ENCODE peak calls at places on chromosome 15, in four cellular contexts. J is fibroblast of villous mesenchyme, Z is neural progenitor cell, B is HFFc6. U is an unnamed sample.

GRCh38 chr15:60589253-60589652 is 110.3 kb upstream of the ICE2 start:
- DNase-seq in J (no peak), B (no peak), Z (no peak), U (no peak)

GRCh38 chr15:79922512-79923067 is 25.8 kb upstream of the MTHFS start:
- DNase-seq in B (no peak), J (no peak), Z (no peak), U (no peak)

GRCh38 chr15:26615927-26616302 is 157.0 kb downstream of the GABRB3 start:
- DNase-seq in Z (no peak), J (no peak), B (no peak), U (no peak)

GRCh38 chr15:44501768-44502366 is 35.1 kb upstream of the EIF3J start:
- DNase-seq in J (peak; percentile 66), Z (peak; percentile 19), B (peak; percentile 52), U (peak; percentile 45)

GRCh38 chr15:98160236-98160635 is 199.7 kb downstream of the ARRDC4 start:
- DNase-seq in J (no peak), Z (no peak), B (no peak), U (no peak)

GRCh38 chr15:63374686-63375520 is 6.7 kb downstream of the CA12 start:
- DNase-seq in B (peak; percentile 60), J (peak; percentile 79), Z (no peak), U (no peak)

GRCh38 chr15:101206173-101206572 is 45.7 kb downstream of the CHSY1 start:
- DNase-seq in Z (no peak), B (no peak), J (peak; percentile 87), U (no peak)

GRCh38 chr15:32844118-32844711 is 126.4 kb downstream of the GREM1 start:
- DNase-seq in B (peak; percentile 30), Z (peak; percentile 27), J (peak; percentile 60), U (peak; percentile 33)

GRCh38 chr15:101723874-101724674 is at the start of gene TARS3:
- DNase-seq in J (peak; percentile 90), Z (peak; percentile 97), B (peak; percentile 79), U (peak; percentile 97)

GRCh38 chr15:35874260-35874905 is 328.4 kb upstream of the DPH6 start:
- DNase-seq in J (peak; percentile 62), Z (no peak), B (peak; percentile 60), U (no peak)

GRCh38 chr15:82110144-82110543 is 64.3 kb upstream of the MEX3B start:
- DNase-seq in Z (no peak), J (no peak), B (no peak), U (no peak)

GRCh38 chr15:73991260-73991659 is 835 bp downstream of the STOML1 start:
- DNase-seq in J (peak; percentile 55), B (no peak), Z (peak; percentile 15), U (no peak)

GRCh38 chr15:85592148-85592547 is 202.6 kb downstream of the KLHL25 start:
- DNase-seq in B (peak; percentile 89), J (peak; percentile 80), Z (no peak), U (no peak)

GRCh38 chr15:38843736-38844590 is 279.3 kb upstream of the RASGRP1 start:
- DNase-seq in B (peak; percentile 82), Z (no peak), J (peak; percentile 88), U (no peak)

GRCh38 chr15:101710806-101711205 is 13.5 kb downstream of the TARS3 start:
- DNase-seq in J (peak; percentile 17), B (peak; percentile 49), Z (no peak), U (no peak)

GRCh38 chr15:41862515-41863116 is 24.0 kb downstream of the PLA2G4B start:
- DNase-seq in Z (no peak), B (no peak), J (no peak), U (no peak)

DNA sequence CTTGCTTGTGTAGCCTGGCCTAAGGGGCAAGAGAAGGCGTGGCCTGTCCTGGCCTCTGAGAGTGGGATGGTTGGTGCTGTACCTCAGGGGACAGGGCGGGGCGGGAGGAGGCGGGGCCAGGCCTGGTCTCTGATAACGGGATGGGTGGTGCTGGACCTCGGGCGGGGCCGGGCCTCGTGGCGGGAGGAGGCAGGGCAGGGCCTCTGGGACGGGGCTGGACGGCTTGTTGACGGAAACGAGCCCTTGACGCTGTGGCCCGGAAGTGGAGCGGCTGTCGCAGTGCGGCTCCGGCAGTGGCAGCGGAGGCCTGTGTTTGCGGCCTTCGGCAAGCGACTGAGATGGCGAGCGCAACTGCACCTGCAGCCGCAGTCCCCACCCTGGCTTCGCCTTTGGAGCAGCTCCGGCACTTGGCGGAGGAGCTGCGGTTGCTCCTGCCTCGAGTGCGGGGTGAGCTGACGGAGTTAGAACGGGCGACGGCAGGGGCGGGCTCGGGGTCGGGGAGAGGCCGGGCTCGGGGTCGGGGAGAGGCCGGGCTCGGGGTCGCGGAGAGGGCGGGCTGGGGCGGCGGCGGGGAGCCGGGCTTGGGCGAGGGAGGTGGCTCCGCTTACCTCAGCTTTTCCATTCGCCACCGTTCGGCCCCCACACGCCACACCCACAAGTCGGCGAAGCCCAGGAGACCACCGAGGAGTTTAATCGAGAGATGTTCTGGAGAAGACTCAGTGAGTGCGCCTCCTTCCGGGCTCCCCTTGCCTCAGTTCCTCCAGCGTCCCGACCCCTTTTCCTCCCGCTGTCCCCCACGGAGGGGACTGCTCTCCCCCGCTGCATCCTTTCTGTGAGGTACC is at the start of gene CCNDBP1:
- DNase-seq in B (peak; percentile 85), J (peak; percentile 85), Z (peak; percentile 97), U (peak; percentile 99)
- TF ChIP-seq CTCF in B (peak; percentile 70), J (peak; percentile 52), Z (peak; percentile 62), U (peak; percentile 30)

GRCh38 chr15:52680041-52680391 is 828 bp upstream of the ATOSA start:
- DNase-seq in B (peak; percentile 53), J (peak; percentile 59), Z (no peak), U (no peak)

GRCh38 chr15:52682776-52683175 is 3.6 kb upstream of the ATOSA start:
- DNase-seq in J (no peak), Z (no peak), B (no peak), U (peak; percentile 33)

GRCh38 chr15:52680756-52681155 is 1.6 kb upstream of the ATOSA start:
- DNase-seq in B (no peak), Z (no peak), J (no peak), U (no peak)

GRCh38 chr15:52682200-52682599 is 3.0 kb upstream of the ATOSA start:
- DNase-seq in J (no peak), Z (no peak), B (no peak), U (no peak)

GRCh38 chr15:52681441-52681840 is 2.3 kb upstream of the ATOSA start:
- DNase-seq in J (no peak), Z (no peak), B (no peak), U (no peak)
- TF ChIP-seq CTCF in J (no peak), Z (no peak), B (no peak), U (no peak)

GRCh38 chr15:57446393-57446792 is 70.1 kb downstream of the CGNL1 start:
- DNase-seq in Z (no peak), B (no peak), J (no peak), U (no peak)
- TF ChIP-seq CTCF in Z (no peak), B (no peak), J (no peak), U (no peak)

DNA sequence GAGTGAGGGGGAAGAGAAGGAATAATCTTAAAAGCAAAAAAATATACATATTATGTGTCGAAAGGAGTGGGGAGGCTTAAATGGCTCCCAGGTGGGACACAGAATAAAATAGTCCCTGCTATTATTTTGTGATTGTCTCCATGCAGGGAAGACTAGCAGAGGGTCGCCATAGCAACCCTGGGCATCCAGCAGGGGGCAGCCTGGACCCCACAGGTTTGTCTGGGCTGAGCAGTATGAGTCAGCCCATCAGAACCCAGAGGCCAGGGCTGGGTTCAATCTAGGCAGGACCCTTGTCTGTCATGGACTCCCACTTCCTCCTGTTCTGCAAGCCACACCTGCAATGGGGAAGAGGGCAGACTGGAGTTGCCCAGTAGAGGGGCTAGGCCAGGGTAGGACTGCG is 17.6 kb upstream of the LINGO1 start:
- DNase-seq in B (no peak), J (peak; percentile 17), Z (peak; percentile 85), U (no peak)
- TF ChIP-seq CTCF in B (peak; percentile 66), J (peak; percentile 28), Z (peak; percentile 79), U (peak; percentile 11)

U was measured in GM10248.